ENCODE peak calls at places on chromosomes 1 and 21, in five cellular contexts. One of them, this sample, is unnamed.

GRCh38 chr1:247857069-247857985 is at the start of gene TRIM58:
- DNase-seq in HCT116: no peak
- DNase-seq in endothelial cell of umbilical vein: no peak
- DNase-seq in stomach: peak
- DNase-seq in Peyer's patch: peak
- DNase-seq in this sample: peak

GRCh38 chr1:3282186-3282585 is 172.3 kb upstream of the ARHGEF16 start:
- DNase-seq in endothelial cell of umbilical vein: no peak
- DNase-seq in Peyer's patch: no peak
- DNase-seq in HCT116: no peak
- DNase-seq in stomach: no peak
- DNase-seq in this sample: no peak

GRCh38 chr1:177546346-177546745 is 375.6 kb downstream of the BRINP2 start:
- DNase-seq in stomach: no peak
- DNase-seq in endothelial cell of umbilical vein: no peak
- DNase-seq in Peyer's patch: no peak
- DNase-seq in HCT116: no peak
- DNase-seq in this sample: no peak

GRCh38 chr1:156748670-156749428 is 2.6 kb downstream of the HDGF start:
- DNase-seq in HCT116: no peak
- DNase-seq in endothelial cell of umbilical vein: peak
- DNase-seq in stomach: peak
- DNase-seq in Peyer's patch: peak
- DNase-seq in this sample: peak

GRCh38 chr21:45313015-45313414 is 25.3 kb upstream of the POFUT2 start:
- DNase-seq in HCT116: no peak
- DNase-seq in Peyer's patch: no peak
- DNase-seq in endothelial cell of umbilical vein: no peak
- DNase-seq in stomach: no peak
- DNase-seq in this sample: no peak

GRCh38 chr1:2952992-2953391 is 68.3 kb upstream of the ACTRT2 start:
- DNase-seq in endothelial cell of umbilical vein: no peak
- DNase-seq in Peyer's patch: no peak
- DNase-seq in HCT116: no peak
- DNase-seq in stomach: no peak
- DNase-seq in this sample: no peak

GRCh38 chr21:39182484-39183271 is 573 bp downstream of the PSMG1 start:
- DNase-seq in endothelial cell of umbilical vein: peak
- DNase-seq in Peyer's patch: no peak
- DNase-seq in HCT116: no peak
- DNase-seq in stomach: no peak
- DNase-seq in this sample: no peak

GRCh38 chr1:201756411-201756810 is 72.5 kb upstream of the IPO9 start:
- DNase-seq in stomach: no peak
- DNase-seq in endothelial cell of umbilical vein: no peak
- DNase-seq in HCT116: no peak
- DNase-seq in Peyer's patch: no peak
- DNase-seq in this sample: no peak

GRCh38 chr1:115364044-115364775 is 26.2 kb upstream of the NGF start:
- DNase-seq in endothelial cell of umbilical vein: no peak
- DNase-seq in HCT116: no peak
- DNase-seq in Peyer's patch: no peak
- DNase-seq in stomach: no peak
- DNase-seq in this sample: no peak

GRCh38 chr1:43970502-43970901 is 692 bp downstream of the DPH2 start:
- DNase-seq in HCT116: no peak
- DNase-seq in Peyer's patch: no peak
- DNase-seq in endothelial cell of umbilical vein: no peak
- DNase-seq in stomach: no peak
- DNase-seq in this sample: no peak

GRCh38 chr1:231632119-231632518 is 5.5 kb downstream of the DISC1 start:
- DNase-seq in stomach: no peak
- DNase-seq in HCT116: no peak
- DNase-seq in Peyer's patch: no peak
- DNase-seq in endothelial cell of umbilical vein: no peak
- DNase-seq in this sample: no peak

GRCh38 chr1:30656171-30656940 is 67.0 kb downstream of the MATN1 start:
- DNase-seq in Peyer's patch: no peak
- DNase-seq in endothelial cell of umbilical vein: no peak
- DNase-seq in stomach: no peak
- DNase-seq in HCT116: no peak
- DNase-seq in this sample: no peak

GRCh38 chr1:232472485-232473041 is 157.4 kb downstream of the SIPA1L2 start:
- DNase-seq in stomach: no peak
- DNase-seq in HCT116: no peak
- DNase-seq in endothelial cell of umbilical vein: no peak
- DNase-seq in Peyer's patch: no peak
- DNase-seq in this sample: no peak

GRCh38 chr1:19682257-19682656 is 17.6 kb downstream of the HTR6 start:
- DNase-seq in HCT116: no peak
- DNase-seq in Peyer's patch: no peak
- DNase-seq in stomach: no peak
- DNase-seq in endothelial cell of umbilical vein: no peak
- DNase-seq in this sample: no peak

GRCh38 chr1:17005365-17005740 is 6.4 kb downstream of the ATP13A2 start:
- DNase-seq in endothelial cell of umbilical vein: no peak
- DNase-seq in HCT116: no peak
- DNase-seq in Peyer's patch: no peak
- DNase-seq in stomach: no peak
- DNase-seq in this sample: no peak

GRCh38 chr21:39346671-39347327 is 2.1 kb downstream of the HMGN1 start:
- DNase-seq in Peyer's patch: no peak
- DNase-seq in endothelial cell of umbilical vein: no peak
- DNase-seq in stomach: no peak
- DNase-seq in HCT116: no peak
- DNase-seq in this sample: no peak

GRCh38 chr1:161730050-161730564 is 8.8 kb downstream of the FCRLB start:
- DNase-seq in endothelial cell of umbilical vein: peak
- DNase-seq in HCT116: no peak
- DNase-seq in Peyer's patch: no peak
- DNase-seq in stomach: no peak
- DNase-seq in this sample: no peak

GRCh38 chr1:89911186-89911976 is 83.5 kb upstream of the ZNF326 start:
- DNase-seq in stomach: no peak
- DNase-seq in HCT116: no peak
- DNase-seq in Peyer's patch: no peak
- DNase-seq in endothelial cell of umbilical vein: no peak
- DNase-seq in this sample: no peak

GRCh38 chr1:204127597-204128242 is 24.1 kb downstream of the ETNK2 start:
- DNase-seq in HCT116: peak
- DNase-seq in Peyer's patch: peak
- DNase-seq in endothelial cell of umbilical vein: peak
- DNase-seq in stomach: peak
- DNase-seq in this sample: peak

GRCh38 chr1:232473319-232473718 is 156.6 kb downstream of the SIPA1L2 start:
- DNase-seq in endothelial cell of umbilical vein: no peak
- DNase-seq in Peyer's patch: no peak
- DNase-seq in HCT116: no peak
- DNase-seq in stomach: no peak
- DNase-seq in this sample: peak

GRCh38 chr1:211625040-211625439 is 46.1 kb upstream of the SLC30A1 start:
- DNase-seq in stomach: no peak
- DNase-seq in Peyer's patch: peak
- DNase-seq in HCT116: no peak
- DNase-seq in endothelial cell of umbilical vein: no peak
- DNase-seq in this sample: no peak

GRCh38 chr1:200918006-200918405 is 23.3 kb downstream of the INAVA start:
- DNase-seq in HCT116: no peak
- DNase-seq in stomach: no peak
- DNase-seq in Peyer's patch: peak
- DNase-seq in endothelial cell of umbilical vein: no peak
- DNase-seq in this sample: no peak

GRCh38 chr1:41740058-41740457 is 178.7 kb downstream of the HIVEP3 start:
- DNase-seq in Peyer's patch: no peak
- DNase-seq in stomach: no peak
- DNase-seq in HCT116: no peak
- DNase-seq in endothelial cell of umbilical vein: no peak
- DNase-seq in this sample: no peak

GRCh38 chr1:117541003-117541402 is 64.8 kb upstream of the TENT5C start:
- DNase-seq in HCT116: no peak
- DNase-seq in endothelial cell of umbilical vein: no peak
- DNase-seq in stomach: no peak
- DNase-seq in Peyer's patch: no peak
- DNase-seq in this sample: peak

GRCh38 chr1:157542676-157543075 is 9.6 kb downstream of the FCRL5 start:
- DNase-seq in Peyer's patch: no peak
- DNase-seq in HCT116: no peak
- DNase-seq in stomach: no peak
- DNase-seq in endothelial cell of umbilical vein: no peak
- DNase-seq in this sample: no peak

GRCh38 chr1:153790282-153790995 is 15.2 kb downstream of the SLC27A3 start:
- DNase-seq in Peyer's patch: peak
- DNase-seq in stomach: peak
- DNase-seq in HCT116: no peak
- DNase-seq in endothelial cell of umbilical vein: peak
- DNase-seq in this sample: peak

GRCh38 chr1:85278853-85279314 is 2.5 kb upstream of the BCL10 start:
- DNase-seq in HCT116: peak
- DNase-seq in Peyer's patch: peak
- DNase-seq in stomach: peak
- DNase-seq in endothelial cell of umbilical vein: peak
- DNase-seq in this sample: no peak

GRCh38 chr1:147567594-147568381 is 26.5 kb downstream of the BCL9 start:
- DNase-seq in Peyer's patch: no peak
- DNase-seq in endothelial cell of umbilical vein: no peak
- DNase-seq in HCT116: no peak
- DNase-seq in stomach: peak
- DNase-seq in this sample: no peak

GRCh38 chr21:29232601-29233541 is 65.9 kb upstream of the BACH1 start:
- DNase-seq in HCT116: no peak
- DNase-seq in stomach: no peak
- DNase-seq in endothelial cell of umbilical vein: peak
- DNase-seq in Peyer's patch: no peak
- DNase-seq in this sample: no peak

GRCh38 chr21:17118638-17119384 is 394.0 kb upstream of the CXADR start:
- DNase-seq in HCT116: no peak
- DNase-seq in Peyer's patch: no peak
- DNase-seq in stomach: no peak
- DNase-seq in endothelial cell of umbilical vein: peak
- DNase-seq in this sample: no peak

GRCh38 chr1:43557744-43558245 is 27.1 kb downstream of the PTPRF start:
- DNase-seq in endothelial cell of umbilical vein: no peak
- DNase-seq in Peyer's patch: peak
- DNase-seq in stomach: peak
- DNase-seq in HCT116: no peak
- DNase-seq in this sample: peak

GRCh38 chr1:243508964-243509363 is 253.1 kb downstream of the SDCCAG8 start:
- DNase-seq in Peyer's patch: no peak
- DNase-seq in endothelial cell of umbilical vein: no peak
- DNase-seq in stomach: no peak
- DNase-seq in HCT116: no peak
- DNase-seq in this sample: no peak

GRCh38 chr1:4071675-4072074 is 171.6 kb upstream of the C1orf174 start:
- DNase-seq in Peyer's patch: no peak
- DNase-seq in stomach: no peak
- DNase-seq in endothelial cell of umbilical vein: no peak
- DNase-seq in HCT116: no peak
- DNase-seq in this sample: no peak

GRCh38 chr1:163875927-163876320 is 554.2 kb downstream of the NUF2 start:
- DNase-seq in stomach: no peak
- DNase-seq in Peyer's patch: no peak
- DNase-seq in endothelial cell of umbilical vein: no peak
- DNase-seq in HCT116: no peak
- DNase-seq in this sample: peak
- H3K4me3 ChIP-seq in stomach: no peak
- H3K4me3 ChIP-seq in Peyer's patch: no peak
- H3K4me3 ChIP-seq in endothelial cell of umbilical vein: no peak
- H3K4me3 ChIP-seq in HCT116: no peak
- H3K4me3 ChIP-seq in this sample: peak

GRCh38 chr1:184499626-184500025 is 112.8 kb downstream of the C1orf21 start:
- DNase-seq in stomach: no peak
- DNase-seq in Peyer's patch: no peak
- DNase-seq in HCT116: no peak
- DNase-seq in endothelial cell of umbilical vein: no peak
- DNase-seq in this sample: no peak
- TF ChIP-seq CTCF in stomach: no peak
- TF ChIP-seq CTCF in Peyer's patch: no peak
- TF ChIP-seq CTCF in HCT116: no peak
- TF ChIP-seq CTCF in endothelial cell of umbilical vein: no peak
- TF ChIP-seq CTCF in this sample: no peak

GRCh38 chr1:198681831-198682756 is 43.3 kb downstream of the PTPRC start:
- DNase-seq in HCT116: no peak
- DNase-seq in Peyer's patch: peak
- DNase-seq in endothelial cell of umbilical vein: peak
- DNase-seq in stomach: peak
- DNase-seq in this sample: peak
- TF ChIP-seq POLR2A in HCT116: no peak
- TF ChIP-seq POLR2A in Peyer's patch: peak
- TF ChIP-seq POLR2A in endothelial cell of umbilical vein: no peak
- TF ChIP-seq POLR2A in stomach: no peak
- TF ChIP-seq POLR2A in this sample: no peak

GRCh38 chr1:209705033-209705589 is 465 bp downstream of the HSD11B1 start:
- DNase-seq in Peyer's patch: no peak
- DNase-seq in stomach: no peak
- DNase-seq in endothelial cell of umbilical vein: no peak
- DNase-seq in HCT116: no peak
- DNase-seq in this sample: no peak
- H3K4me3 ChIP-seq in Peyer's patch: no peak
- H3K4me3 ChIP-seq in stomach: no peak
- H3K4me3 ChIP-seq in endothelial cell of umbilical vein: no peak
- H3K4me3 ChIP-seq in HCT116: no peak
- H3K4me3 ChIP-seq in this sample: no peak

DNA sequence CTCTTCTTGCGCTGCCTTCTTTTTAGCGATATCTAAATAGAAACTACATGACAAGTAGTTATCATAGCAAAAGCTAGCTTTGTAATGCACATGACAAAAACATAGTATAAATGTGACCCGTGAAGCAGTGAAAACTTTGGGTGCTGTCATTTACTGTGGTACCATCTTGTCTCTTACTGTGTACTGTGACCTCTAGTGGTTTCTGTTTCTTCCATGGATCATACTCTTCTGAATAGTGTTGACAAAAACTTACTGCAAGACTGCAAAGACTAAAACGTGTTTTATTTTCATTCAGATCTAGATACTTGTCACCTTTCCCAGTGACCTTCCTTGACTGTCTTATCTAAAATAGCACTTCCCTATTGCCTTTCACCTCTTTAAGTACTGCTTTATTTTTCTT is 6.1 kb downstream of the RLF start:
- DNase-seq in endothelial cell of umbilical vein: no peak
- DNase-seq in Peyer's patch: no peak
- DNase-seq in stomach: no peak
- DNase-seq in HCT116: no peak
- DNase-seq in this sample: no peak
- TF ChIP-seq CTCF in endothelial cell of umbilical vein: no peak
- TF ChIP-seq CTCF in Peyer's patch: no peak
- TF ChIP-seq CTCF in stomach: no peak
- TF ChIP-seq CTCF in HCT116: no peak
- TF ChIP-seq CTCF in this sample: no peak